ENCODE peak calls at places on chromosomes 13 and 19, in nine cellular contexts. U is uterus, V is body of pancreas, Z is transverse colon, G is sigmoid colon, M is thyroid gland, K is heart left ventricle, Q is adrenal gland, P is upper lobe of left lung. N is an unnamed sample.

GRCh38 chr19:45598267-45599011 is 3.6 kb downstream of the GPR4 start:
- DNase-seq in U (no peak), K (peak; percentile 62), V (no peak), Q (no peak), Z (no peak), G (no peak), P (peak; percentile 32), M (no peak), N (no peak)

GRCh38 chr19:3586124-3586626 is 897 bp downstream of the GIPC3 start:
- DNase-seq in V (no peak), G (no peak), K (no peak), M (no peak), Z (no peak), U (no peak), P (no peak), Q (no peak), N (no peak)

GRCh38 chr19:20423381-20424207 is 142.0 kb downstream of the ZNF737 start:
- DNase-seq in G (peak; percentile 83), M (peak; percentile 68), Q (peak; percentile 48), P (peak; percentile 73), U (peak; percentile 39), Z (peak; percentile 44), K (peak; percentile 52), V (peak; percentile 78), N (peak; percentile 72)

GRCh38 chr13:44818428-44818827 is 170.8 kb downstream of the NUFIP1 start:
- DNase-seq in M (no peak), K (no peak), P (no peak), G (no peak), Q (no peak), Z (no peak), V (peak; percentile 29), U (no peak), N (no peak)

GRCh38 chr19:15466851-15467733 is 2.7 kb upstream of the RASAL3 start:
- DNase-seq in U (no peak), V (no peak), Q (no peak), K (no peak), P (peak; percentile 57), G (no peak), Z (peak; percentile 23), M (no peak), N (no peak)

GRCh38 chr13:45596800-45597484 is 18.6 kb downstream of the ERICH6B start:
- DNase-seq in M (no peak), Z (no peak), V (no peak), Q (no peak), K (no peak), G (no peak), U (no peak), P (no peak), N (no peak)

GRCh38 chr19:33134571-33135041 is 2.7 kb downstream of the WDR88 start:
- DNase-seq in M (no peak), Z (no peak), G (no peak), K (no peak), Q (no peak), P (no peak), U (no peak), V (no peak), N (no peak)

GRCh38 chr19:3162418-3163229 is 15.9 kb upstream of the S1PR4 start:
- DNase-seq in G (no peak), M (no peak), U (no peak), V (no peak), K (no peak), Q (no peak), Z (no peak), P (no peak), N (no peak)

GRCh38 chr19:46191972-46192371 is 37.6 kb upstream of the IGFL1 start:
- DNase-seq in P (no peak), Q (no peak), G (no peak), U (no peak), M (no peak), Z (no peak), V (no peak), K (no peak), N (no peak)

GRCh38 chr19:55179570-55180484 is at the start of gene SYT5:
- DNase-seq in P (no peak), U (no peak), V (peak; percentile 29), M (peak; percentile 29), Z (peak; percentile 46), G (no peak), Q (peak; percentile 77), K (peak; percentile 43), N (peak; percentile 58)

GRCh38 chr13:113002891-113003290 is 33.9 kb downstream of the MCF2L start:
- DNase-seq in Z (no peak), M (no peak), K (no peak), G (no peak), V (no peak), P (no peak), U (no peak), Q (no peak), N (no peak)

GRCh38 chr19:1873524-1874473 is 10.4 kb upstream of the KLF16 start:
- DNase-seq in Q (peak; percentile 70), M (peak; percentile 40), V (peak; percentile 60), P (no peak), Z (no peak), U (peak; percentile 68), K (peak; percentile 79), G (peak; percentile 72), N (no peak)

GRCh38 chr19:55554749-55555152 is 9.4 kb upstream of the SBK3 start:
- DNase-seq in M (no peak), G (no peak), K (no peak), P (no peak), U (no peak), Z (no peak), Q (no peak), V (peak; percentile 16), N (no peak)

GRCh38 chr19:45667620-45668341 is at the start of gene GIPR:
- DNase-seq in Z (peak; percentile 84), P (peak; percentile 70), U (no peak), M (no peak), K (peak; percentile 61), V (peak; percentile 67), G (no peak), Q (no peak), N (peak; percentile 74)

GRCh38 chr19:33448159-33448516 is 73.5 kb downstream of the PEPD start:
- DNase-seq in G (no peak), K (no peak), Z (no peak), U (no peak), P (no peak), M (no peak), Q (no peak), V (no peak), N (no peak)

GRCh38 chr19:48393559-48394330 is at the start of gene GRIN2D:
- DNase-seq in Q (no peak), U (no peak), G (peak; percentile 71), K (no peak), V (no peak), M (no peak), P (no peak), Z (peak; percentile 16), N (no peak)

GRCh38 chr13:105410602-105411001 is 1124.9 kb downstream of the EFNB2 start:
- DNase-seq in G (no peak), Q (peak; percentile 47), V (peak; percentile 63), P (peak; percentile 25), Z (peak; percentile 21), U (peak; percentile 23), M (peak; percentile 76), K (peak; percentile 29), N (peak; percentile 65)

GRCh38 chr19:42420055-42420544 is 7.1 kb downstream of the LIPE start:
- DNase-seq in V (peak; percentile 58), K (no peak), U (no peak), M (no peak), G (peak; percentile 58), Q (no peak), Z (peak; percentile 64), P (no peak), N (peak; percentile 88)

GRCh38 chr13:109156181-109156935 is 526.9 kb downstream of the MYO16 start:
- DNase-seq in G (no peak), M (peak; percentile 17), P (no peak), V (no peak), Q (no peak), Z (no peak), K (no peak), U (no peak), N (no peak)

GRCh38 chr13:113584205-113584869 is at the start of gene TFDP1:
- DNase-seq in K (peak; percentile 79), Z (peak; percentile 79), P (peak; percentile 42), V (peak; percentile 75), U (peak; percentile 62), M (peak; percentile 60), Q (peak; percentile 72), G (peak; percentile 75), N (peak; percentile 84)

GRCh38 chr13:42474954-42475353 is 99.0 kb upstream of the TNFSF11 start:
- DNase-seq in Z (no peak), P (no peak), G (no peak), Q (no peak), K (no peak), V (no peak), U (no peak), M (no peak), N (no peak)

DNA sequence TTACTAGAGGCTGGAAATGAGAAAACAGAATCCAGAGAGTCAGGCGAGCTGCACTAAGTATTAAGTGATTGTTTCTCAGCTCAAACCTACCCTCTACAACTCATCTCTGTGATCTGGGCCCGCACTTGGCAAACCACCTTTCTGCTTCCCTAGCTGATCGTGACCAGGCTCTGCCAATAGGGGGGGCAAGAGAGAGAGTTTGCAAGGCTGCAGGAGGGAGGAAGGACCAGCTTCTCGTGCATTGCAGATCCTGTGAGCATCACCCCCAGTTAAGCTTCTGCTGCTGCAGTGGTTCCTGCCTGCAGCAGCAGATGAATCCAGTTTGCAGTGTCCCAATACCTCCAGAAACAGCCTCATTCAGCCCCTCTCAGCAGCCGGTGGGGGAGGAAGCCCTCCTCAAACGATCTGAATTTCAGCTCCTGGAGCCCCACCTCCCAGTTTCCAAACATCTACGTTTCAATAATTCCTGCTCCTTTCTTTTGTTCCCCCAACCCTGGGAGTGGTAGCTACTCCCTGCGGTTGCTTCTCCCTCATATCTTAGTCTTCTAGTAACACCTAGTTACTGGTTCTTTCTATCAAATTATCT is 20.0 kb downstream of the XRCC1 start:
- DNase-seq in U (peak; percentile 49), K (peak; percentile 67), V (peak; percentile 82), G (peak; percentile 75), M (peak; percentile 57), P (peak; percentile 53), Q (peak; percentile 81), Z (peak; percentile 79), N (peak; percentile 74)
- TF ChIP-seq CTCF in U (peak; percentile 41), K (peak; percentile 55), V (peak; percentile 60), G (peak; percentile 16), M (no peak), P (peak; percentile 71), Q (peak; percentile 53), Z (peak; percentile 54), N (peak; percentile 73)

GRCh38 chr13:66071608-66072007 is 1158.5 kb downstream of the PCDH9 start:
- DNase-seq in P (no peak), V (no peak), G (no peak), Z (no peak), Q (no peak), M (no peak), K (no peak), U (no peak), N (no peak)
- TF ChIP-seq POLR2A in P (no peak), V (no peak), G (no peak), Z (no peak), Q (no peak), M (no peak), K (no peak), U (no peak), N (no peak)

GRCh38 chr13:52141299-52141698 is 12.4 kb upstream of the NEK5 start:
- DNase-seq in Z (no peak), G (no peak), P (no peak), K (no peak), V (no peak), Q (no peak), M (no peak), U (no peak), N (no peak)
- TF ChIP-seq CTCF in Z (no peak), G (no peak), P (no peak), K (no peak), V (no peak), Q (no peak), M (no peak), U (no peak), N (no peak)

GRCh38 chr19:18672606-18673337 is 10.7 kb upstream of the CRTC1 start:
- DNase-seq in U (peak; percentile 46), G (no peak), Q (no peak), K (no peak), Z (no peak), V (no peak), P (no peak), M (peak; percentile 53), N (no peak)
- TF ChIP-seq POLR2A in U (no peak), G (no peak), Q (no peak), K (no peak), Z (no peak), V (no peak), P (no peak), M (no peak), N (no peak)